ENCODE peak calls at places on chromosomes 13 and 19, in seven cellular contexts. J is type B pancreatic cell, I is choroid plexus epithelial cell, L is HFFc6, E is AG04450, S is BE2C, X is colonic mucosa. K is an unnamed sample.

GRCh38 chr19:43432866-43433673 is 18.4 kb downstream of the TEX101 start:
- DNase-seq in J (no peak), I (peak), L (peak), E (no peak), S (peak), X (peak), K (peak)

GRCh38 chr19:42169486-42169885 is 37.2 kb upstream of the POU2F2 start:
- DNase-seq in J (no peak), I (no peak), L (no peak), E (no peak), S (no peak), X (no peak), K (no peak)

GRCh38 chr19:17001603-17002183 is 24.9 kb downstream of the CPAMD8 start:
- DNase-seq in J (no peak), I (no peak), L (no peak), E (no peak), S (no peak), X (no peak), K (no peak)

GRCh38 chr13:40306817-40307216 is 359.6 kb downstream of the FOXO1 start:
- DNase-seq in J (no peak), I (no peak), L (no peak), E (no peak), S (no peak), X (no peak), K (no peak)

GRCh38 chr13:97030705-97031452 is 36.6 kb upstream of the OXGR1 start:
- DNase-seq in J (no peak), I (peak), L (peak), E (peak), S (peak), X (no peak), K (peak)

GRCh38 chr19:43667524-43668405 is 2.2 kb downstream of the PLAUR start:
- DNase-seq in J (no peak), I (no peak), L (no peak), E (no peak), S (no peak), X (peak), K (no peak)

GRCh38 chr13:95924389-95924994 is 128.7 kb downstream of the UGGT2 start:
- DNase-seq in J (no peak), I (peak), L (peak), E (peak), S (no peak), X (no peak), K (peak)

GRCh38 chr13:50152655-50153309 is 137.5 kb downstream of the KCNRG start:
- DNase-seq in J (no peak), I (no peak), L (no peak), E (no peak), S (no peak), X (no peak), K (no peak)

GRCh38 chr13:67080351-67080750 is 149.8 kb downstream of the PCDH9 start:
- DNase-seq in J (no peak), I (no peak), L (no peak), E (no peak), S (no peak), X (no peak), K (no peak)

GRCh38 chr19:46950526-46951235 is 69.0 kb upstream of the NPAS1 start:
- DNase-seq in J (no peak), I (no peak), L (no peak), E (no peak), S (no peak), X (no peak), K (no peak)

GRCh38 chr19:34274284-34274826 is 20.0 kb downstream of the GARRE1 start:
- DNase-seq in J (no peak), I (no peak), L (peak), E (no peak), S (no peak), X (no peak), K (no peak)

GRCh38 chr13:27661017-27661416 is 39.3 kb downstream of the POLR1D start:
- DNase-seq in J (no peak), I (no peak), L (no peak), E (no peak), S (no peak), X (no peak), K (no peak)

GRCh38 chr13:73200432-73200831 is 141.6 kb downstream of the KLF5 start:
- DNase-seq in J (no peak), I (peak), L (no peak), E (no peak), S (no peak), X (no peak), K (no peak)

GRCh38 chr19:3899531-3900294 is 19.2 kb downstream of the ATCAY start:
- DNase-seq in J (no peak), I (no peak), L (no peak), E (no peak), S (no peak), X (no peak), K (no peak)

GRCh38 chr19:28429356-28429755 is 783.6 kb downstream of the UQCRFS1 start:
- DNase-seq in J (no peak), I (no peak), L (no peak), E (no peak), S (no peak), X (no peak), K (no peak)

GRCh38 chr19:53947624-53948023 is 15.1 kb upstream of the CACNG8 start:
- DNase-seq in J (no peak), I (no peak), L (no peak), E (no peak), S (no peak), X (no peak), K (no peak)

GRCh38 chr13:110644892-110645521 is 29.7 kb downstream of the NAXD start:
- DNase-seq in J (no peak), I (peak), L (peak), E (peak), S (peak), X (peak), K (peak)

GRCh38 chr13:43297967-43298366 is 274.6 kb downstream of the DNAJC15 start:
- DNase-seq in J (no peak), I (no peak), L (no peak), E (no peak), S (no peak), X (no peak), K (no peak)

GRCh38 chr13:27359203-27359821 is 65.1 kb upstream of the GTF3A start:
- DNase-seq in J (no peak), I (peak), L (peak), E (peak), S (peak), X (peak), K (peak)

GRCh38 chr19:18294467-18294864 is 13.0 kb upstream of the JUND start:
- DNase-seq in J (no peak), I (no peak), L (peak), E (no peak), S (peak), X (no peak), K (no peak)

GRCh38 chr19:2166741-2167738 is 3.3 kb downstream of the DOT1L start:
- DNase-seq in J (no peak), I (no peak), L (peak), E (no peak), S (peak), X (peak), K (no peak)

GRCh38 chr19:1818549-1819195 is 6.6 kb upstream of the ATP8B3 start:
- DNase-seq in J (no peak), I (no peak), L (no peak), E (no peak), S (no peak), X (no peak), K (no peak)

GRCh38 chr13:99407906-99408702 is 93.2 kb upstream of the TM9SF2 start:
- DNase-seq in J (no peak), I (no peak), L (no peak), E (no peak), S (no peak), X (no peak), K (no peak)

GRCh38 chr19:38737297-38737865 is 6.9 kb downstream of the CAPN12 start:
- DNase-seq in J (no peak), I (no peak), L (no peak), E (no peak), S (no peak), X (no peak), K (no peak)

GRCh38 chr19:35045667-35046300 is 4.3 kb downstream of the HPN start:
- DNase-seq in J (no peak), I (peak), L (peak), E (no peak), S (no peak), X (no peak), K (peak)

GRCh38 chr13:39858794-39859193 is 203.3 kb downstream of the COG6 start:
- DNase-seq in J (no peak), I (no peak), L (no peak), E (no peak), S (no peak), X (no peak), K (no peak)

GRCh38 chr13:91347996-91348905 is 764 bp downstream of the MIR17HG start:
- DNase-seq in J (peak), I (peak), L (peak), E (no peak), S (peak), X (peak), K (no peak)

GRCh38 chr19:35143231-35143715 is at the start of gene FXYD7:
- DNase-seq in J (no peak), I (no peak), L (no peak), E (no peak), S (peak), X (no peak), K (no peak)

DNA sequence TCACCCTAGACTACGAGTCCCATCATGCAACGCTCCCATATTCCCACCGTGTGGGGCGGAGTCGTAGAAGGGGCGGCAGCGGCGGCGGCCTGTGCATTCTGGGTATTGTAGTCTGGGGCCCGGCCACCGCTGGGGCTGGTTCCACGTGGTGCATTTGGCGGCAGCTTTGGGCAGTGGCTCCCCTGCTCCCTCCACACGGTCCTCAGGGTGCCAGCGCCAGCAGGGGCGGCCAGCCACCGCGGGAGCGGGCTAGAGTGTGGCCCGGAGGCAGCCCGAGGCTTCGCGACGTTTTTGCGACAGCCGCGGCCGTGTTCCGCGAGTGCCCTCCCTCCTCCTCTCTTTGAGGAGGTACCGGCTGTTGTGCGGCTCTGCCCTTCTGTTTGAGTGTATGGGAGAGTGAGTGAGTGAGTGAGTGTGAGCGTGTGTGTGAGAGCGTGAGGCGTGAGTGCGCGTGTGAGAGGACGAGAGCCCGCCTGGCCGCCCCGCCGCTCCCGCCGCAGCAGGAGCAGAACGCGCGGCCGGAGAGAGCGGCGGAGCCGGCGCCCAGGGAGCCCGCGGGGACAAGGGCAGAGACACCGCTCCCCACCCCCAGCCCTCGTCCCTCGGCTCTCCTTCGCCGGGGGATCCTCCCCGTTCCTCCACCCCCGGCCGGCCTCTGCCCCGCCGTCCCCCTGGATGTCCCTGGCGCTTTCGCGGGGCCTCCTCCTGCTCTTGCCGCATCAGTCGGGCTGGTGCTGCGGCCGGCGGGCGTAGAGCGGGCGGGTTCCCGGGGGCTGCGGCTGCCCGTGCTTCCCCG is at the start of gene CDK8:
- DNase-seq in J (peak), I (peak), L (peak), E (peak), S (peak), X (peak), K (peak)
- TF ChIP-seq CTCF in J (no peak), I (no peak), L (no peak), E (no peak), S (no peak), X (no peak), K (no peak)

GRCh38 chr13:71672527-71672926 is 194.5 kb downstream of the DACH1 start:
- DNase-seq in J (no peak), I (peak), L (no peak), E (no peak), S (no peak), X (no peak), K (no peak)

GRCh38 chr13:71677114-71677513 is 189.9 kb downstream of the DACH1 start:
- DNase-seq in J (no peak), I (no peak), L (no peak), E (no peak), S (no peak), X (no peak), K (no peak)

GRCh38 chr13:71674776-71675352 is 192.1 kb downstream of the DACH1 start:
- DNase-seq in J (no peak), I (no peak), L (no peak), E (no peak), S (no peak), X (no peak), K (no peak)
- TF ChIP-seq CTCF in J (peak), I (peak), L (no peak), E (peak), S (peak), X (no peak), K (peak)

GRCh38 chr13:33109801-33110200 is 93.6 kb downstream of the KL start:
- DNase-seq in J (no peak), I (no peak), L (no peak), E (no peak), S (peak), X (no peak), K (no peak)
- TF ChIP-seq CTCF in J (no peak), I (peak), L (peak), E (peak), S (peak), X (no peak), K (peak)

GRCh38 chr13:23567792-23568480 is 2.3 kb upstream of the TNFRSF19 start:
- DNase-seq in J (no peak), I (peak), L (no peak), E (no peak), S (no peak), X (no peak), K (peak)
- TF ChIP-seq CTCF in J (no peak), I (peak), L (no peak), E (no peak), S (peak), X (no peak), K (peak)

GRCh38 chr13:46961719-46962118 is 64.9 kb upstream of the HTR2A start:
- DNase-seq in J (no peak), I (peak), L (peak), E (no peak), S (no peak), X (no peak), K (peak)

GRCh38 chr13:46964789-46965527 is 68.1 kb upstream of the HTR2A start:
- DNase-seq in J (no peak), I (peak), L (peak), E (no peak), S (no peak), X (no peak), K (peak)

GRCh38 chr13:46963874-46964273 is 67.0 kb upstream of the HTR2A start:
- DNase-seq in J (no peak), I (no peak), L (no peak), E (no peak), S (peak), X (no peak), K (no peak)

DNA sequence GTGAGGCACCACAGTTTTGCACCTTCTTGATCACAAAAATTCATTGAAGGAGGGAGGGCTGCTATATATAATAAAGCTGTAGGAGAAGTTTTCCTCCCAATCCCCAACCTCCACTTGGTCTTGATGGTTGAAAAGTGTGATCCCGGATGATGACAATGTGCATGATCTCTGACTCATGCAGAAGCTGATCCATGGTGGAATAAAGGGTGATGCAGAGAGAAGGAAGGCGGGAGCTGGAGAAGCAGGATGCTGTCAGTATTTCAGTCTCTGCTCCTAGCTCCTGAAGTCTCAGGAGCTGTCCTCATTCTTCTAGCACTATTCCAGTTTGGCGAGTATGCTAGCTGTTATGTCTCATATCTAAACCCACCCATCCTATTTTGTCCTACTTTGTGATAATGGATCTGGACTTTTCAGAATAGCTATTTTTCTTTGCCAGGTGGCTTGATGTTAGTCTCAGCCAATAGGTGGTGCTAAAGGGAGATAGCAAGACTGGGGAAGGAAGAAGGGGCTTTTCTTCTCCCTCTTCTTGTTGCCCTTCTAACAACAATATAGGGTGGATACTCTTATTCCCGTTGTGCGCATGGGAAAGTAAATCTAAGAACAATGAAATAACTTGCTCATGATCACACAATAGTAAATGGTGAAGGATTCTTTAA is 65.6 kb upstream of the HTR2A start:
- DNase-seq in J (no peak), I (peak), L (peak), E (no peak), S (no peak), X (no peak), K (peak)
- TF ChIP-seq CTCF in J (peak), I (peak), L (peak), E (peak), S (peak), X (no peak), K (peak)

GRCh38 chr13:35393886-35394285 is 82.6 kb downstream of the MAB21L1 start:
- DNase-seq in J (no peak), I (no peak), L (no peak), E (no peak), S (no peak), X (no peak), K (no peak)

GRCh38 chr13:35388979-35389378 is 87.5 kb downstream of the MAB21L1 start:
- DNase-seq in J (no peak), I (peak), L (peak), E (no peak), S (peak), X (no peak), K (peak)

GRCh38 chr13:35389535-35389934 is 87.0 kb downstream of the MAB21L1 start:
- DNase-seq in J (no peak), I (no peak), L (no peak), E (no peak), S (no peak), X (no peak), K (no peak)

GRCh38 chr13:35392768-35393167 is 83.7 kb downstream of the MAB21L1 start:
- DNase-seq in J (no peak), I (no peak), L (no peak), E (no peak), S (no peak), X (no peak), K (no peak)

GRCh38 chr13:35388456-35388855 is 88.0 kb downstream of the MAB21L1 start:
- DNase-seq in J (no peak), I (peak), L (no peak), E (no peak), S (no peak), X (no peak), K (no peak)
- TF ChIP-seq CTCF in J (no peak), I (no peak), L (no peak), E (no peak), S (no peak), X (no peak), K (no peak)

GRCh38 chr19:13718733-13719132 is 45.6 kb upstream of the MRI1 start:
- DNase-seq in J (no peak), I (peak), L (no peak), E (peak), S (peak), X (peak), K (peak)
- TF ChIP-seq CTCF in J (peak), I (peak), L (peak), E (peak), S (peak), X (no peak), K (peak)

DNA sequence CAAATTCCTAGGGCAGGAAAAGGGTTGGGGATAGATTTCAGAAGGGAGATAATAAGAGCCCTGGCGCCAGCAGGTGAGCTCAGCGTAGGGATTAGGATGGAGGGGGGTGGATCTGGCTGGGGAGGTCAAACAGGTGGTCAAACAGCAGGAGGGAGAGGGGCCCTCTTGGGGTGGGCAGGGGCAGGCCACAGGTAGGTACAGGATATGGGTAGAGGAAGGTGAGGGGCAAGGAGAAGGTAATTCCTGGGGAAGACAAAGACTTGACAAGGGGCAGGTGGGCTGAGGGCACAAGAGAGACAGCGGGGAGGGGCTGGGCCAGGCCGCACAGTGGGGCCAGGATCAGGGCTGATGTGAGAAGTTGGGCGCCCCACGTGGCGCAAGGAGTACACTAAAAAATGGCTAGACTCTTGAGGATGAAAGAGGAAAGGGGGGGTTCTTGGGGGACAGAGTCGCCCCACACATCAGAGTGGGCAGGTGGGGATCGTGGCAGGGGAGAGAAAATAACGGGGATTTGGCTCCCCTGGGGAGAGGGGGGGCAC is 713 bp downstream of the KRI1 start:
- DNase-seq in J (no peak), I (peak), L (no peak), E (no peak), S (peak), X (peak), K (peak)
- TF ChIP-seq CTCF in J (no peak), I (peak), L (no peak), E (peak), S (peak), X (no peak), K (peak)